ENCODE peak calls at places on chromosomes 16 and 17, in four cellular contexts. Z is pulmonary artery endothelial cell, D is Calu3, C is pancreas. J is an unnamed sample.

GRCh38 chr17:1055751-1056645 is 59.1 kb downstream of the TIMM22 start:
- DNase-seq in D (peak; percentile 46), Z (peak; percentile 19), C (peak; percentile 82), J (peak; percentile 55)

GRCh38 chr16:70700101-70701020 is 14.5 kb upstream of the MTSS2 start:
- DNase-seq in C (no peak), Z (no peak), D (no peak), J (peak; percentile 78)

GRCh38 chr17:81898885-81899284 is 3.2 kb upstream of the NPB start:
- DNase-seq in C (no peak), D (no peak), Z (no peak), J (no peak)

GRCh38 chr16:65449526-65449925 is 327.7 kb upstream of the CDH11 start:
- DNase-seq in Z (no peak), C (no peak), D (no peak), J (no peak)

GRCh38 chr16:84606081-84606875 is 11.6 kb downstream of the COTL1 start:
- DNase-seq in Z (no peak), C (no peak), D (no peak), J (no peak)

GRCh38 chr17:82241183-82241925 is 12.5 kb downstream of the SLC16A3 start:
- DNase-seq in C (peak; percentile 86), D (peak; percentile 48), Z (no peak), J (peak; percentile 63)

GRCh38 chr17:73643012-73643845 is 1.0 kb downstream of the SDK2 start:
- DNase-seq in Z (no peak), C (peak; percentile 80), D (peak; percentile 43), J (peak; percentile 51)

GRCh38 chr17:14398766-14399165 is 97.9 kb downstream of the HS3ST3B1 start:
- DNase-seq in Z (no peak), C (no peak), D (no peak), J (no peak)

GRCh38 chr17:44518032-44518431 is 14.8 kb upstream of the GPATCH8 start:
- DNase-seq in Z (no peak), D (no peak), C (no peak), J (no peak)

GRCh38 chr16:10036951-10037350 is 145.3 kb downstream of the GRIN2A start:
- DNase-seq in C (no peak), D (no peak), Z (no peak), J (no peak)

GRCh38 chr17:21355586-21355985 is 20.6 kb upstream of the KCNJ12 start:
- DNase-seq in Z (no peak), C (peak; percentile 17), D (no peak), J (no peak)

GRCh38 chr16:56281256-56281805 is 90.0 kb downstream of the GNAO1 start:
- DNase-seq in D (no peak), Z (no peak), C (no peak), J (peak; percentile 62)

GRCh38 chr17:19886116-19886515 is 18.4 kb upstream of the ULK2 start:
- DNase-seq in C (no peak), D (no peak), Z (no peak), J (no peak)

GRCh38 chr16:10037771-10038170 is 144.5 kb downstream of the GRIN2A start:
- DNase-seq in D (no peak), C (no peak), Z (no peak), J (no peak)

GRCh38 chr17:31740611-31741082 is 118.4 kb downstream of the COPRS start:
- DNase-seq in Z (no peak), C (no peak), D (no peak), J (no peak)

GRCh38 chr17:4968916-4969550 is 1.4 kb upstream of the SPAG7 start:
- DNase-seq in Z (no peak), D (no peak), C (no peak), J (no peak)

GRCh38 chr16:10729649-10730048 is 14.0 kb upstream of the NUBP1 start:
- DNase-seq in D (peak; percentile 70), Z (no peak), C (no peak), J (no peak)

GRCh38 chr16:79612207-79612606 is 11.7 kb upstream of the MAF start:
- DNase-seq in C (no peak), Z (no peak), D (no peak), J (no peak)

GRCh38 chr17:57045868-57046671 is 39.0 kb upstream of the AKAP1 start:
- DNase-seq in D (no peak), C (peak; percentile 63), Z (no peak), J (no peak)

GRCh38 chr17:52041123-52041617 is 117.3 kb downstream of the CA10 start:
- DNase-seq in D (no peak), Z (no peak), C (no peak), J (no peak)

GRCh38 chr16:53282975-53283946 is 151.0 kb upstream of the RBL2 start:
- DNase-seq in Z (peak; percentile 33), D (peak; percentile 33), C (no peak), J (no peak)

GRCh38 chr16:88102597-88102996 is 151.4 kb downstream of the BANP start:
- DNase-seq in C (peak; percentile 39), D (no peak), Z (no peak), J (no peak)

GRCh38 chr16:10575506-10576130 is 4.8 kb downstream of the EMP2 start:
- DNase-seq in Z (no peak), D (no peak), C (no peak), J (no peak)

GRCh38 chr16:85215478-85216120 is 103.3 kb upstream of the CIBAR2 start:
- DNase-seq in C (no peak), D (no peak), Z (no peak), J (no peak)

GRCh38 chr16:78175287-78175686 is 75.8 kb downstream of the WWOX start:
- DNase-seq in C (no peak), Z (no peak), D (no peak), J (no peak)

GRCh38 chr16:89437251-89437987 is 52.9 kb downstream of the ANKRD11 start:
- DNase-seq in C (no peak), Z (no peak), D (no peak), J (no peak)

GRCh38 chr16:11205754-11206459 is 50.1 kb downstream of the SOCS1 start:
- DNase-seq in C (no peak), D (peak; percentile 77), Z (no peak), J (no peak)

GRCh38 chr16:85081765-85082164 is 30.5 kb downstream of the CIBAR2 start:
- DNase-seq in Z (no peak), C (no peak), D (no peak), J (no peak)

GRCh38 chr16:87897563-87898505 is 28.5 kb upstream of the SLC7A5 start:
- DNase-seq in Z (no peak), D (no peak), C (no peak), J (no peak)

GRCh38 chr16:81548901-81549546 is 104.4 kb downstream of the CMIP start:
- DNase-seq in C (no peak), D (peak; percentile 69), Z (no peak), J (no peak)

GRCh38 chr17:76585649-76586593 is at the start of gene ST6GALNAC2:
- DNase-seq in Z (no peak), C (peak; percentile 91), D (peak; percentile 86), J (no peak)

GRCh38 chr16:85403693-85404092 is 209.4 kb upstream of the GSE1 start:
- DNase-seq in Z (no peak), D (peak; percentile 1), C (no peak), J (no peak)

GRCh38 chr17:2266045-2266864 is 37.3 kb downstream of the SMG6 start:
- DNase-seq in C (no peak), D (no peak), Z (no peak), J (no peak)

GRCh38 chr17:66522591-66523272 is 220.3 kb downstream of the PRKCA start:
- DNase-seq in C (no peak), Z (no peak), D (no peak), J (no peak)

GRCh38 chr17:17062866-17063265 is 20.6 kb downstream of the MPRIP start:
- DNase-seq in D (no peak), C (peak; percentile 36), Z (no peak), J (no peak)

GRCh38 chr16:83579027-83579426 is 228.8 kb upstream of the HSBP1 start:
- DNase-seq in C (no peak), Z (no peak), D (no peak), J (no peak)

GRCh38 chr17:49445561-49445960 is 30.9 kb upstream of the PHB1 start:
- DNase-seq in C (no peak), D (no peak), Z (no peak), J (no peak)

J was measured in anterior cingulate cortex.